ENCODE peak calls at places on chromosome 16, in five cellular contexts. T, D, W, M and S are unnamed samples.

GRCh38 chr16:48318630-48319029 is 66.6 kb downstream of the SIAH1 start:
- DNase-seq in T (no peak), D (no peak), W (no peak), M (no peak), S (peak)

GRCh38 chr16:66544358-66544757 is 5.6 kb downstream of the TK2 start:
- DNase-seq in T (no peak), D (no peak), W (no peak), M (no peak), S (no peak)

GRCh38 chr16:18039931-18040330 is 296.6 kb downstream of the NPIPA8 start:
- DNase-seq in T (no peak), D (no peak), W (no peak), M (no peak), S (no peak)

GRCh38 chr16:31538199-31538598 is 10.5 kb downstream of the AHSP start:
- DNase-seq in T (no peak), D (no peak), W (no peak), M (no peak), S (no peak)

GRCh38 chr16:80122155-80122554 is 418.6 kb upstream of the DYNLRB2 start:
- DNase-seq in T (no peak), D (no peak), W (peak), M (no peak), S (no peak)

GRCh38 chr16:68636064-68636551 is 9.0 kb upstream of the CDH3 start:
- DNase-seq in T (no peak), D (no peak), W (peak), M (no peak), S (no peak)

GRCh38 chr16:53090591-53091507 is 36.1 kb downstream of the CHD9 start:
- DNase-seq in T (no peak), D (peak), W (peak), M (peak), S (peak)

GRCh38 chr16:11546522-11547485 is 39.9 kb downstream of the LITAF start:
- DNase-seq in T (no peak), D (no peak), W (no peak), M (no peak), S (no peak)

GRCh38 chr16:86391987-86392386 is 118.3 kb upstream of the FOXF1 start:
- DNase-seq in T (no peak), D (no peak), W (no peak), M (no peak), S (no peak)

GRCh38 chr16:79301036-79301435 is 299.5 kb downstream of the MAF start:
- DNase-seq in T (no peak), D (peak), W (no peak), M (no peak), S (no peak)

GRCh38 chr16:77971306-77972131 is 50.8 kb upstream of the CLEC3A start:
- DNase-seq in T (peak), D (peak), W (peak), M (peak), S (peak)

DNA sequence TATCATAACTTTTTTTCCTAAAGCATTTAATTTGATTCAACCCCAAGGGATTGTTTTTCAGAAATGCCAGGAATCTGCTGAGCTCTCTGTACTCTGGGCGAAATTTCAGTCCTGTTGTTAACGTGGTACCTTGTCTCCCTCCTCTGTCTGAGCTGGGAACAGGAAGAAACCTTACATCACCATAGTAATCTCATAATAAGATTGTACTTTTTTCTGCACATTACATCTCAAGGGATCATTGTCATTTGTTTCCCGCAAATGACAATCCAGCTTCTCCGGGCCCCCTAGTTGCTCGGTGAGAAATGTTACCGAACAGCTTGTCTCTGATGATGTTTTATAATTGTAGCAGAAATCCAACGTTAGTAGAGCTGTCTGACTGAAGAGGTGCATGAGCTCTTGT is 152.7 kb upstream of the ERCC4 start:
- DNase-seq in T (no peak), D (peak), W (no peak), M (no peak), S (no peak)
- TF ChIP-seq CTCF in T (peak), D (peak), W (no peak), M (no peak), S (no peak)

DNA sequence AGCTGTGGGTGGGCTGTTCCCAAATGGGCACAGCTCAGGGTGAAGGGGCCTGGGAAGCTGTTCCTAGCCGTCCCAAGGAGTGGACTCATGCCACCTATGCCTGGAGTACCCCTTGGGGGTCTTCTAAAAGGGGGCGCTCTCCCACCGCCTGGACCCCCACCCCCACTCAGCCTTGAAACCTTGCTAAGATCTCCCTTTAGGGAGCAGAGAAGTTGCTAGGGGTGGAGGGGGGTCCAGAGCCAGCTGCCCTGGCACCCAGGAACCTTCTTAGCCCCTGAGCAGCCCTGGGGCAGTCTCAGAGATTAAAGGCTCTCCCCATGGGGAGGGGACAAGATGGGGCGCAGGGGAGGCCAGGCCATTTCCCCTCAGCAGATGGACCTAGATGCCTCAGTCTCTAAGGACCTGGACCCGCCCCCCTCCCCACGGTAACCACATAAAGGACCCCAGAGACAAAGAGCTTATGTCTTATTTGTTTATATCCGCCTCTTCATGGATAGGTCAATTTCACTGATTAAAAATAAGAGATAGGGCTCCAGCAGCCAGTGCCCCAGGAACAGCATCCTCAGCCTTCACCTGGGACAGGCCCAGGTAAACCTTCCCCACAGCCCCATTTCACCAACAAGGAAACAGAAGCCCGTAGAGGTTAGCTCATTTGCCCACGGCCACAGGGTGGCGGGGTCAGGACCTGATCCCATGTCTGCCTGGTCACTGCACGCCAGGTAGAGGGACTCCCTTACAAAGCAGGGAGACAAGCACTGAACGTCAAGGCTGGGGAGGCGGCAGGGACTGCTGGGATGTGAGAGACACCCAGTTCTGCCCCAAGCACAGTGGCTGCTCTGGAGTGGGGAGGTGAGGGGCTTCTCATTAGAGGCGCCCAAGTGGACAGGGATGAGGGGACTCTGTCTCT is 3.4 kb downstream of the MTSS2 start:
- DNase-seq in T (no peak), D (no peak), W (peak), M (no peak), S (no peak)
- TF ChIP-seq CTCF in T (no peak), D (peak), W (no peak), M (no peak), S (no peak)

GRCh38 chr16:49608801-49609200 is 235.2 kb downstream of the C16orf78 start:
- DNase-seq in T (no peak), D (peak), W (peak), M (no peak), S (no peak)
- TF ChIP-seq CTCF in T (peak), D (peak), W (no peak), M (no peak), S (no peak)

GRCh38 chr16:35908942-35909341 is 2449.5 kb downstream of the TP53TG3F start:
- DNase-seq in T (no peak), D (no peak), W (no peak), M (no peak), S (peak)
- TF ChIP-seq CTCF in T (peak), D (peak), W (no peak), M (no peak), S (peak)